ENCODE peak calls at places on chromosome 18, in seven cellular contexts. U, M, S, K, I, Z and N are unnamed samples.

GRCh38 chr18:76482971-76483691 is 11.9 kb downstream of the ZNF516 start:
- DNase-seq in I (no peak), U (no peak), M (peak), K (no peak), Z (no peak), S (no peak), N (no peak)

GRCh38 chr18:832085-832681 is 20.1 kb upstream of the YES1 start:
- DNase-seq in K (no peak), M (peak), S (peak), I (no peak), U (no peak), Z (peak), N (no peak)

GRCh38 chr18:13547347-13547746 is 179.0 kb downstream of the FAM210A start:
- DNase-seq in S (no peak), I (no peak), M (no peak), U (no peak), K (no peak), Z (no peak), N (no peak)

GRCh38 chr18:52510139-52510538 is 170.1 kb downstream of the DCC start:
- DNase-seq in M (no peak), Z (no peak), I (no peak), K (no peak), U (no peak), S (no peak), N (no peak)

GRCh38 chr18:60984496-60984895 is 348.7 kb upstream of the CDH20 start:
- DNase-seq in I (no peak), Z (no peak), K (no peak), U (no peak), M (no peak), S (no peak), N (no peak)

GRCh38 chr18:77622009-77622692 is 372.5 kb downstream of the GALR1 start:
- DNase-seq in K (no peak), Z (no peak), I (no peak), U (no peak), M (no peak), S (peak), N (no peak)

GRCh38 chr18:23158058-23158457 is 22.8 kb downstream of the CABLES1 start:
- DNase-seq in U (no peak), I (no peak), M (no peak), K (no peak), S (no peak), Z (no peak), N (no peak)

GRCh38 chr18:61738488-61738887 is 154.3 kb downstream of the RNF152 start:
- DNase-seq in U (peak), I (no peak), S (no peak), M (no peak), Z (no peak), K (no peak), N (no peak)